ENCODE peak calls at places on chromosomes 6 and 20, in ten cellular contexts. One of them, this sample, is unnamed.

GRCh38 chr6:157246048-157246630 is 77.2 kb downstream of the TMEM242 start:
- ATAC-seq in activated CD8-positive, alpha-beta memory T cell treated with anti-CD3 and anti-CD28 coated beads, Interleukin-2, amount 10 ng/mL, durations not matched to agents 7 days and 5 days: no peak
- ATAC-seq in left lobe of liver: no peak
- ATAC-seq in natural killer cell: no peak
- ATAC-seq in activated naive CD8-positive, alpha-beta T cell treated with anti-CD3 and anti-CD28 coated beads, Interleukin-2, amount 10 ng/mL, durations not matched to agents 7 days and 5 days: no peak
- ATAC-seq in heart right ventricle: peak
- ATAC-seq in activated T-cell treated with anti-CD3 and anti-CD28 coated beads, Interleukin-2, amount 50 U/mL, for 4 hours: no peak
- ATAC-seq in left lung: peak
- ATAC-seq in mucosa of descending colon: no peak
- ATAC-seq in activated CD8-positive, alpha-beta T cell treated with anti-CD3 and anti-CD28 coated beads for 36 hours: no peak
- ATAC-seq in this sample: peak

GRCh38 chr20:17803765-17804164 is 104.0 kb downstream of the BANF2 start:
- ATAC-seq in activated CD8-positive, alpha-beta memory T cell treated with anti-CD3 and anti-CD28 coated beads, Interleukin-2, amount 10 ng/mL, durations not matched to agents 7 days and 5 days: no peak
- ATAC-seq in left lobe of liver: peak
- ATAC-seq in natural killer cell: no peak
- ATAC-seq in activated naive CD8-positive, alpha-beta T cell treated with anti-CD3 and anti-CD28 coated beads, Interleukin-2, amount 10 ng/mL, durations not matched to agents 7 days and 5 days: no peak
- ATAC-seq in heart right ventricle: peak
- ATAC-seq in activated T-cell treated with anti-CD3 and anti-CD28 coated beads, Interleukin-2, amount 50 U/mL, for 4 hours: no peak
- ATAC-seq in left lung: no peak
- ATAC-seq in mucosa of descending colon: no peak
- ATAC-seq in activated CD8-positive, alpha-beta T cell treated with anti-CD3 and anti-CD28 coated beads for 36 hours: no peak
- ATAC-seq in this sample: no peak

GRCh38 chr6:97947841-97948240 is 664.8 kb upstream of the MMS22L start:
- ATAC-seq in activated CD8-positive, alpha-beta memory T cell treated with anti-CD3 and anti-CD28 coated beads, Interleukin-2, amount 10 ng/mL, durations not matched to agents 7 days and 5 days: no peak
- ATAC-seq in left lobe of liver: no peak
- ATAC-seq in natural killer cell: no peak
- ATAC-seq in activated naive CD8-positive, alpha-beta T cell treated with anti-CD3 and anti-CD28 coated beads, Interleukin-2, amount 10 ng/mL, durations not matched to agents 7 days and 5 days: no peak
- ATAC-seq in heart right ventricle: peak
- ATAC-seq in activated T-cell treated with anti-CD3 and anti-CD28 coated beads, Interleukin-2, amount 50 U/mL, for 4 hours: no peak
- ATAC-seq in left lung: peak
- ATAC-seq in mucosa of descending colon: peak
- ATAC-seq in activated CD8-positive, alpha-beta T cell treated with anti-CD3 and anti-CD28 coated beads for 36 hours: no peak
- ATAC-seq in this sample: no peak

GRCh38 chr6:16355699-16356481 is 117.5 kb downstream of the GMPR start:
- ATAC-seq in activated CD8-positive, alpha-beta memory T cell treated with anti-CD3 and anti-CD28 coated beads, Interleukin-2, amount 10 ng/mL, durations not matched to agents 7 days and 5 days: no peak
- ATAC-seq in left lobe of liver: peak
- ATAC-seq in natural killer cell: no peak
- ATAC-seq in activated naive CD8-positive, alpha-beta T cell treated with anti-CD3 and anti-CD28 coated beads, Interleukin-2, amount 10 ng/mL, durations not matched to agents 7 days and 5 days: no peak
- ATAC-seq in heart right ventricle: no peak
- ATAC-seq in activated T-cell treated with anti-CD3 and anti-CD28 coated beads, Interleukin-2, amount 50 U/mL, for 4 hours: no peak
- ATAC-seq in left lung: no peak
- ATAC-seq in mucosa of descending colon: no peak
- ATAC-seq in activated CD8-positive, alpha-beta T cell treated with anti-CD3 and anti-CD28 coated beads for 36 hours: no peak
- ATAC-seq in this sample: no peak

GRCh38 chr20:58312836-58313235 is 3.3 kb downstream of the RAB22A start:
- ATAC-seq in activated CD8-positive, alpha-beta memory T cell treated with anti-CD3 and anti-CD28 coated beads, Interleukin-2, amount 10 ng/mL, durations not matched to agents 7 days and 5 days: peak
- ATAC-seq in left lobe of liver: no peak
- ATAC-seq in natural killer cell: no peak
- ATAC-seq in activated naive CD8-positive, alpha-beta T cell treated with anti-CD3 and anti-CD28 coated beads, Interleukin-2, amount 10 ng/mL, durations not matched to agents 7 days and 5 days: no peak
- ATAC-seq in heart right ventricle: no peak
- ATAC-seq in activated T-cell treated with anti-CD3 and anti-CD28 coated beads, Interleukin-2, amount 50 U/mL, for 4 hours: peak
- ATAC-seq in left lung: no peak
- ATAC-seq in mucosa of descending colon: no peak
- ATAC-seq in activated CD8-positive, alpha-beta T cell treated with anti-CD3 and anti-CD28 coated beads for 36 hours: peak
- ATAC-seq in this sample: no peak

GRCh38 chr20:5848711-5849505 is 98.7 kb downstream of the SHLD1 start:
- ATAC-seq in activated CD8-positive, alpha-beta memory T cell treated with anti-CD3 and anti-CD28 coated beads, Interleukin-2, amount 10 ng/mL, durations not matched to agents 7 days and 5 days: no peak
- ATAC-seq in left lobe of liver: peak
- ATAC-seq in natural killer cell: no peak
- ATAC-seq in activated naive CD8-positive, alpha-beta T cell treated with anti-CD3 and anti-CD28 coated beads, Interleukin-2, amount 10 ng/mL, durations not matched to agents 7 days and 5 days: no peak
- ATAC-seq in heart right ventricle: peak
- ATAC-seq in activated T-cell treated with anti-CD3 and anti-CD28 coated beads, Interleukin-2, amount 50 U/mL, for 4 hours: no peak
- ATAC-seq in left lung: peak
- ATAC-seq in mucosa of descending colon: no peak
- ATAC-seq in activated CD8-positive, alpha-beta T cell treated with anti-CD3 and anti-CD28 coated beads for 36 hours: no peak
- ATAC-seq in this sample: no peak

GRCh38 chr6:71391126-71391525 is 102.5 kb downstream of the OGFRL1 start:
- ATAC-seq in activated CD8-positive, alpha-beta memory T cell treated with anti-CD3 and anti-CD28 coated beads, Interleukin-2, amount 10 ng/mL, durations not matched to agents 7 days and 5 days: no peak
- ATAC-seq in left lobe of liver: peak
- ATAC-seq in natural killer cell: no peak
- ATAC-seq in activated naive CD8-positive, alpha-beta T cell treated with anti-CD3 and anti-CD28 coated beads, Interleukin-2, amount 10 ng/mL, durations not matched to agents 7 days and 5 days: no peak
- ATAC-seq in heart right ventricle: no peak
- ATAC-seq in activated T-cell treated with anti-CD3 and anti-CD28 coated beads, Interleukin-2, amount 50 U/mL, for 4 hours: no peak
- ATAC-seq in left lung: no peak
- ATAC-seq in mucosa of descending colon: no peak
- ATAC-seq in activated CD8-positive, alpha-beta T cell treated with anti-CD3 and anti-CD28 coated beads for 36 hours: no peak
- ATAC-seq in this sample: no peak

GRCh38 chr6:45477785-45478184 is 100.1 kb upstream of the SUPT3H start:
- ATAC-seq in activated CD8-positive, alpha-beta memory T cell treated with anti-CD3 and anti-CD28 coated beads, Interleukin-2, amount 10 ng/mL, durations not matched to agents 7 days and 5 days: no peak
- ATAC-seq in left lobe of liver: no peak
- ATAC-seq in natural killer cell: no peak
- ATAC-seq in activated naive CD8-positive, alpha-beta T cell treated with anti-CD3 and anti-CD28 coated beads, Interleukin-2, amount 10 ng/mL, durations not matched to agents 7 days and 5 days: no peak
- ATAC-seq in heart right ventricle: no peak
- ATAC-seq in activated T-cell treated with anti-CD3 and anti-CD28 coated beads, Interleukin-2, amount 50 U/mL, for 4 hours: peak
- ATAC-seq in left lung: no peak
- ATAC-seq in mucosa of descending colon: peak
- ATAC-seq in activated CD8-positive, alpha-beta T cell treated with anti-CD3 and anti-CD28 coated beads for 36 hours: peak
- ATAC-seq in this sample: no peak

GRCh38 chr6:81682858-81683257 is 69.6 kb downstream of the TENT5A start:
- ATAC-seq in activated CD8-positive, alpha-beta memory T cell treated with anti-CD3 and anti-CD28 coated beads, Interleukin-2, amount 10 ng/mL, durations not matched to agents 7 days and 5 days: no peak
- ATAC-seq in left lobe of liver: no peak
- ATAC-seq in natural killer cell: no peak
- ATAC-seq in activated naive CD8-positive, alpha-beta T cell treated with anti-CD3 and anti-CD28 coated beads, Interleukin-2, amount 10 ng/mL, durations not matched to agents 7 days and 5 days: no peak
- ATAC-seq in heart right ventricle: no peak
- ATAC-seq in activated T-cell treated with anti-CD3 and anti-CD28 coated beads, Interleukin-2, amount 50 U/mL, for 4 hours: no peak
- ATAC-seq in left lung: no peak
- ATAC-seq in mucosa of descending colon: no peak
- ATAC-seq in activated CD8-positive, alpha-beta T cell treated with anti-CD3 and anti-CD28 coated beads for 36 hours: no peak
- ATAC-seq in this sample: no peak

GRCh38 chr6:137867685-137868509 is 838 bp downstream of the TNFAIP3 start:
- ATAC-seq in activated CD8-positive, alpha-beta memory T cell treated with anti-CD3 and anti-CD28 coated beads, Interleukin-2, amount 10 ng/mL, durations not matched to agents 7 days and 5 days: peak
- ATAC-seq in left lobe of liver: peak
- ATAC-seq in natural killer cell: no peak
- ATAC-seq in activated naive CD8-positive, alpha-beta T cell treated with anti-CD3 and anti-CD28 coated beads, Interleukin-2, amount 10 ng/mL, durations not matched to agents 7 days and 5 days: peak
- ATAC-seq in heart right ventricle: peak
- ATAC-seq in activated T-cell treated with anti-CD3 and anti-CD28 coated beads, Interleukin-2, amount 50 U/mL, for 4 hours: peak
- ATAC-seq in left lung: peak
- ATAC-seq in mucosa of descending colon: peak
- ATAC-seq in activated CD8-positive, alpha-beta T cell treated with anti-CD3 and anti-CD28 coated beads for 36 hours: peak
- ATAC-seq in this sample: peak

GRCh38 chr6:157813757-157814455 is 9.1 kb upstream of the SNX9 start:
- ATAC-seq in activated CD8-positive, alpha-beta memory T cell treated with anti-CD3 and anti-CD28 coated beads, Interleukin-2, amount 10 ng/mL, durations not matched to agents 7 days and 5 days: no peak
- ATAC-seq in left lobe of liver: peak
- ATAC-seq in natural killer cell: no peak
- ATAC-seq in activated naive CD8-positive, alpha-beta T cell treated with anti-CD3 and anti-CD28 coated beads, Interleukin-2, amount 10 ng/mL, durations not matched to agents 7 days and 5 days: no peak
- ATAC-seq in heart right ventricle: peak
- ATAC-seq in activated T-cell treated with anti-CD3 and anti-CD28 coated beads, Interleukin-2, amount 50 U/mL, for 4 hours: peak
- ATAC-seq in left lung: peak
- ATAC-seq in mucosa of descending colon: peak
- ATAC-seq in activated CD8-positive, alpha-beta T cell treated with anti-CD3 and anti-CD28 coated beads for 36 hours: no peak
- ATAC-seq in this sample: no peak

GRCh38 chr6:64258302-64258701 is 622.7 kb downstream of the PHF3 start:
- ATAC-seq in activated CD8-positive, alpha-beta memory T cell treated with anti-CD3 and anti-CD28 coated beads, Interleukin-2, amount 10 ng/mL, durations not matched to agents 7 days and 5 days: no peak
- ATAC-seq in left lobe of liver: no peak
- ATAC-seq in natural killer cell: no peak
- ATAC-seq in activated naive CD8-positive, alpha-beta T cell treated with anti-CD3 and anti-CD28 coated beads, Interleukin-2, amount 10 ng/mL, durations not matched to agents 7 days and 5 days: no peak
- ATAC-seq in heart right ventricle: no peak
- ATAC-seq in activated T-cell treated with anti-CD3 and anti-CD28 coated beads, Interleukin-2, amount 50 U/mL, for 4 hours: no peak
- ATAC-seq in left lung: no peak
- ATAC-seq in mucosa of descending colon: no peak
- ATAC-seq in activated CD8-positive, alpha-beta T cell treated with anti-CD3 and anti-CD28 coated beads for 36 hours: no peak
- ATAC-seq in this sample: no peak

GRCh38 chr20:25353368-25353753 is 37.3 kb downstream of the ABHD12 start:
- ATAC-seq in activated CD8-positive, alpha-beta memory T cell treated with anti-CD3 and anti-CD28 coated beads, Interleukin-2, amount 10 ng/mL, durations not matched to agents 7 days and 5 days: no peak
- ATAC-seq in left lobe of liver: no peak
- ATAC-seq in natural killer cell: no peak
- ATAC-seq in activated naive CD8-positive, alpha-beta T cell treated with anti-CD3 and anti-CD28 coated beads, Interleukin-2, amount 10 ng/mL, durations not matched to agents 7 days and 5 days: no peak
- ATAC-seq in heart right ventricle: no peak
- ATAC-seq in activated T-cell treated with anti-CD3 and anti-CD28 coated beads, Interleukin-2, amount 50 U/mL, for 4 hours: no peak
- ATAC-seq in left lung: no peak
- ATAC-seq in mucosa of descending colon: no peak
- ATAC-seq in activated CD8-positive, alpha-beta T cell treated with anti-CD3 and anti-CD28 coated beads for 36 hours: no peak
- ATAC-seq in this sample: no peak

GRCh38 chr6:6003334-6004146 is 3.2 kb downstream of the NRN1 start:
- ATAC-seq in activated CD8-positive, alpha-beta memory T cell treated with anti-CD3 and anti-CD28 coated beads, Interleukin-2, amount 10 ng/mL, durations not matched to agents 7 days and 5 days: no peak
- ATAC-seq in left lobe of liver: peak
- ATAC-seq in natural killer cell: no peak
- ATAC-seq in activated naive CD8-positive, alpha-beta T cell treated with anti-CD3 and anti-CD28 coated beads, Interleukin-2, amount 10 ng/mL, durations not matched to agents 7 days and 5 days: peak
- ATAC-seq in heart right ventricle: peak
- ATAC-seq in activated T-cell treated with anti-CD3 and anti-CD28 coated beads, Interleukin-2, amount 50 U/mL, for 4 hours: peak
- ATAC-seq in left lung: no peak
- ATAC-seq in mucosa of descending colon: peak
- ATAC-seq in activated CD8-positive, alpha-beta T cell treated with anti-CD3 and anti-CD28 coated beads for 36 hours: no peak
- ATAC-seq in this sample: no peak

GRCh38 chr20:2871555-2872303 is 1.6 kb upstream of the PTPRA start:
- ATAC-seq in activated CD8-positive, alpha-beta memory T cell treated with anti-CD3 and anti-CD28 coated beads, Interleukin-2, amount 10 ng/mL, durations not matched to agents 7 days and 5 days: no peak
- ATAC-seq in left lobe of liver: no peak
- ATAC-seq in natural killer cell: no peak
- ATAC-seq in activated naive CD8-positive, alpha-beta T cell treated with anti-CD3 and anti-CD28 coated beads, Interleukin-2, amount 10 ng/mL, durations not matched to agents 7 days and 5 days: no peak
- ATAC-seq in heart right ventricle: no peak
- ATAC-seq in activated T-cell treated with anti-CD3 and anti-CD28 coated beads, Interleukin-2, amount 50 U/mL, for 4 hours: no peak
- ATAC-seq in left lung: no peak
- ATAC-seq in mucosa of descending colon: no peak
- ATAC-seq in activated CD8-positive, alpha-beta T cell treated with anti-CD3 and anti-CD28 coated beads for 36 hours: no peak
- ATAC-seq in this sample: no peak

GRCh38 chr6:36204068-36204753 is 7.7 kb downstream of the BRPF3 start:
- ATAC-seq in activated CD8-positive, alpha-beta memory T cell treated with anti-CD3 and anti-CD28 coated beads, Interleukin-2, amount 10 ng/mL, durations not matched to agents 7 days and 5 days: peak
- ATAC-seq in left lobe of liver: no peak
- ATAC-seq in natural killer cell: peak
- ATAC-seq in activated naive CD8-positive, alpha-beta T cell treated with anti-CD3 and anti-CD28 coated beads, Interleukin-2, amount 10 ng/mL, durations not matched to agents 7 days and 5 days: peak
- ATAC-seq in heart right ventricle: no peak
- ATAC-seq in activated T-cell treated with anti-CD3 and anti-CD28 coated beads, Interleukin-2, amount 50 U/mL, for 4 hours: peak
- ATAC-seq in left lung: no peak
- ATAC-seq in mucosa of descending colon: peak
- ATAC-seq in activated CD8-positive, alpha-beta T cell treated with anti-CD3 and anti-CD28 coated beads for 36 hours: peak
- ATAC-seq in this sample: peak

GRCh38 chr6:151796842-151797530 is 10.5 kb upstream of the ESR1 start:
- ATAC-seq in activated CD8-positive, alpha-beta memory T cell treated with anti-CD3 and anti-CD28 coated beads, Interleukin-2, amount 10 ng/mL, durations not matched to agents 7 days and 5 days: no peak
- ATAC-seq in left lobe of liver: peak
- ATAC-seq in natural killer cell: no peak
- ATAC-seq in activated naive CD8-positive, alpha-beta T cell treated with anti-CD3 and anti-CD28 coated beads, Interleukin-2, amount 10 ng/mL, durations not matched to agents 7 days and 5 days: no peak
- ATAC-seq in heart right ventricle: peak
- ATAC-seq in activated T-cell treated with anti-CD3 and anti-CD28 coated beads, Interleukin-2, amount 50 U/mL, for 4 hours: no peak
- ATAC-seq in left lung: no peak
- ATAC-seq in mucosa of descending colon: no peak
- ATAC-seq in activated CD8-positive, alpha-beta T cell treated with anti-CD3 and anti-CD28 coated beads for 36 hours: no peak
- ATAC-seq in this sample: no peak

GRCh38 chr6:79630883-79631799 is at the start of gene SH3BGRL2:
- ATAC-seq in activated CD8-positive, alpha-beta memory T cell treated with anti-CD3 and anti-CD28 coated beads, Interleukin-2, amount 10 ng/mL, durations not matched to agents 7 days and 5 days: peak
- ATAC-seq in left lobe of liver: peak
- ATAC-seq in natural killer cell: no peak
- ATAC-seq in activated naive CD8-positive, alpha-beta T cell treated with anti-CD3 and anti-CD28 coated beads, Interleukin-2, amount 10 ng/mL, durations not matched to agents 7 days and 5 days: peak
- ATAC-seq in heart right ventricle: peak
- ATAC-seq in activated T-cell treated with anti-CD3 and anti-CD28 coated beads, Interleukin-2, amount 50 U/mL, for 4 hours: peak
- ATAC-seq in left lung: peak
- ATAC-seq in mucosa of descending colon: peak
- ATAC-seq in activated CD8-positive, alpha-beta T cell treated with anti-CD3 and anti-CD28 coated beads for 36 hours: peak
- ATAC-seq in this sample: no peak

GRCh38 chr6:160733045-160733646 is 31.1 kb downstream of the PLG start:
- ATAC-seq in activated CD8-positive, alpha-beta memory T cell treated with anti-CD3 and anti-CD28 coated beads, Interleukin-2, amount 10 ng/mL, durations not matched to agents 7 days and 5 days: peak
- ATAC-seq in left lobe of liver: peak
- ATAC-seq in natural killer cell: peak
- ATAC-seq in activated naive CD8-positive, alpha-beta T cell treated with anti-CD3 and anti-CD28 coated beads, Interleukin-2, amount 10 ng/mL, durations not matched to agents 7 days and 5 days: peak
- ATAC-seq in heart right ventricle: peak
- ATAC-seq in activated T-cell treated with anti-CD3 and anti-CD28 coated beads, Interleukin-2, amount 50 U/mL, for 4 hours: no peak
- ATAC-seq in left lung: peak
- ATAC-seq in mucosa of descending colon: peak
- ATAC-seq in activated CD8-positive, alpha-beta T cell treated with anti-CD3 and anti-CD28 coated beads for 36 hours: peak
- ATAC-seq in this sample: peak

GRCh38 chr6:3444276-3445088 is 12.4 kb downstream of the SLC22A23 start:
- ATAC-seq in activated CD8-positive, alpha-beta memory T cell treated with anti-CD3 and anti-CD28 coated beads, Interleukin-2, amount 10 ng/mL, durations not matched to agents 7 days and 5 days: no peak
- ATAC-seq in left lobe of liver: no peak
- ATAC-seq in natural killer cell: no peak
- ATAC-seq in activated naive CD8-positive, alpha-beta T cell treated with anti-CD3 and anti-CD28 coated beads, Interleukin-2, amount 10 ng/mL, durations not matched to agents 7 days and 5 days: no peak
- ATAC-seq in heart right ventricle: no peak
- ATAC-seq in activated T-cell treated with anti-CD3 and anti-CD28 coated beads, Interleukin-2, amount 50 U/mL, for 4 hours: no peak
- ATAC-seq in left lung: no peak
- ATAC-seq in mucosa of descending colon: peak
- ATAC-seq in activated CD8-positive, alpha-beta T cell treated with anti-CD3 and anti-CD28 coated beads for 36 hours: no peak
- ATAC-seq in this sample: no peak

GRCh38 chr20:43914286-43914685 is 366 bp upstream of the TOX2 start:
- ATAC-seq in activated CD8-positive, alpha-beta memory T cell treated with anti-CD3 and anti-CD28 coated beads, Interleukin-2, amount 10 ng/mL, durations not matched to agents 7 days and 5 days: no peak
- ATAC-seq in left lobe of liver: no peak
- ATAC-seq in natural killer cell: no peak
- ATAC-seq in activated naive CD8-positive, alpha-beta T cell treated with anti-CD3 and anti-CD28 coated beads, Interleukin-2, amount 10 ng/mL, durations not matched to agents 7 days and 5 days: no peak
- ATAC-seq in heart right ventricle: peak
- ATAC-seq in activated T-cell treated with anti-CD3 and anti-CD28 coated beads, Interleukin-2, amount 50 U/mL, for 4 hours: no peak
- ATAC-seq in left lung: no peak
- ATAC-seq in mucosa of descending colon: no peak
- ATAC-seq in activated CD8-positive, alpha-beta T cell treated with anti-CD3 and anti-CD28 coated beads for 36 hours: no peak
- ATAC-seq in this sample: peak

GRCh38 chr6:39925191-39925930 is 8.9 kb downstream of the MOCS1 start:
- ATAC-seq in activated CD8-positive, alpha-beta memory T cell treated with anti-CD3 and anti-CD28 coated beads, Interleukin-2, amount 10 ng/mL, durations not matched to agents 7 days and 5 days: no peak
- ATAC-seq in left lobe of liver: no peak
- ATAC-seq in natural killer cell: no peak
- ATAC-seq in activated naive CD8-positive, alpha-beta T cell treated with anti-CD3 and anti-CD28 coated beads, Interleukin-2, amount 10 ng/mL, durations not matched to agents 7 days and 5 days: no peak
- ATAC-seq in heart right ventricle: no peak
- ATAC-seq in activated T-cell treated with anti-CD3 and anti-CD28 coated beads, Interleukin-2, amount 50 U/mL, for 4 hours: no peak
- ATAC-seq in left lung: no peak
- ATAC-seq in mucosa of descending colon: no peak
- ATAC-seq in activated CD8-positive, alpha-beta T cell treated with anti-CD3 and anti-CD28 coated beads for 36 hours: no peak
- ATAC-seq in this sample: no peak

This sample was measured in stimulated activated memory B cell treated with anti-CD40 and anti-IgM and Interleukin-4, amounts not matched to agents 10 μg/mL and 1 μg/mL and 100 μg/mL, for 72 hours.